ENCODE peak calls at places on chromosomes 12 and 14, in four cellular contexts. Y is GM12878, U is HCT116, I is H1. F is an unnamed sample.

GRCh38 chr12:203462-204260 is 10.3 kb downstream of the SLC6A12 start:
- DNase-seq in I (peak), Y (no peak), U (no peak), F (peak)

GRCh38 chr14:69481815-69482568 is 2.5 kb upstream of the PLEKHD1 start:
- DNase-seq in Y (peak), U (no peak), I (no peak), F (no peak)

GRCh38 chr12:47373554-47374150 is 293.9 kb upstream of the AMIGO2 start:
- DNase-seq in U (no peak), I (no peak), Y (no peak), F (no peak)

GRCh38 chr14:99681832-99682148 is 2.3 kb upstream of the CYP46A1 start:
- DNase-seq in Y (no peak), U (no peak), I (peak), F (no peak)

GRCh38 chr14:103511022-103511693 is 11.5 kb downstream of the CKB start:
- DNase-seq in Y (no peak), I (no peak), U (no peak), F (no peak)

GRCh38 chr12:119964123-119964522 is 24.9 kb upstream of the BICDL1 start:
- DNase-seq in Y (peak), I (no peak), U (no peak), F (no peak)

GRCh38 chr12:105986779-105987686 is 151.7 kb downstream of the NUAK1 start:
- DNase-seq in Y (no peak), I (no peak), U (no peak), F (no peak)

GRCh38 chr12:130868412-130868811 is 3.5 kb upstream of the RAN start:
- DNase-seq in I (no peak), U (no peak), Y (no peak), F (no peak)

GRCh38 chr12:79371226-79371625 is 319.5 kb downstream of the PAWR start:
- DNase-seq in Y (no peak), I (no peak), U (no peak), F (no peak)

DNA sequence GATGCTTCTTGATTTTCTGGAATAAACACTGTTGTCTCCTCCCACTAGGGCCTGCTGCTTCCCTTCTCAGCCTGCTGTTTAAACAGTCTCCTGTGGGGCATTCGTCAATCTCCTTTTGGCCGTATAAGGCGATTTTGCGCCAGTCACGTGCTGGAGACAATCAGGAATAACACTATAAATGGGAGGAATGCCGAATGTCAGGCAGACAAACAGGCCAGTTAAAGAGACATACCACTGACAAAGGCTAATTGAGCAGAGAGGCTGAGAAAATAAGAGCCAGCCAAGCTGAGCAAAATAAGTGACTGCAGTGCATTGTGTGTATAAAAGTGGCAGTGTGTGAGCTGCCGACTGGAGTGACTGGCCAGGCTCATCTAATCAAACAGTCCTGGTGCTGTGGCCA is 23.3 kb downstream of the DMAC2L start:
- DNase-seq in U (no peak), I (no peak), Y (no peak), F (no peak)
- TF ChIP-seq EGR1 in U (no peak), I (no peak), Y (no peak), F (no peak)

DNA sequence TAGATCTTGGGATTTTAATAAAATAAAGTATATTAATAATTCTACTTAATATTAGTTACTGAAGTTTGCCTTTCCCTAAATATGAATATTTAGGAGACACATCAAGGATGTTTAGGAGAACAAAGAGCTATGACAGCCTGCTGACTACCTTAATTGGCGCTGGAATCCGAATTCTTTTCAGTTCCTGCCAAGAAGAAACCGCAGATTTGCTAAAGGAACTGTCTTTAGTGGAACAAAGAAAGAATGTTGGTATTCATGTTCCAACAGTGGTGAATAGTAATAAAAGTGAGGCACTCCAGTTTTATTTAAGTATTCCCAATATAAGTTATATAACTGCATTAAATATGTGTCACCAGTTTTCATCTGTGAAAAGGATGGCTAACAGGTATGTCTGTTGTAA is 54.5 kb downstream of the MIS18BP1 start:
- DNase-seq in U (no peak), I (no peak), Y (no peak), F (no peak)
- H3K9ac ChIP-seq in U (no peak), I (no peak), Y (no peak), F (no peak)

GRCh38 chr12:53251477-53252348 is 16.4 kb upstream of the ESPL1 start:
- DNase-seq in Y (peak), I (peak), U (peak), F (peak)
- TF ChIP-seq EGR1 in Y (peak), I (no peak), U (no peak), F (no peak)

GRCh38 chr14:68182492-68182891 is 362.9 kb downstream of the RAD51B start:
- DNase-seq in U (no peak), I (no peak), Y (peak), F (no peak)
- H3K9ac ChIP-seq in U (no peak), I (no peak), Y (no peak), F (no peak)

DNA sequence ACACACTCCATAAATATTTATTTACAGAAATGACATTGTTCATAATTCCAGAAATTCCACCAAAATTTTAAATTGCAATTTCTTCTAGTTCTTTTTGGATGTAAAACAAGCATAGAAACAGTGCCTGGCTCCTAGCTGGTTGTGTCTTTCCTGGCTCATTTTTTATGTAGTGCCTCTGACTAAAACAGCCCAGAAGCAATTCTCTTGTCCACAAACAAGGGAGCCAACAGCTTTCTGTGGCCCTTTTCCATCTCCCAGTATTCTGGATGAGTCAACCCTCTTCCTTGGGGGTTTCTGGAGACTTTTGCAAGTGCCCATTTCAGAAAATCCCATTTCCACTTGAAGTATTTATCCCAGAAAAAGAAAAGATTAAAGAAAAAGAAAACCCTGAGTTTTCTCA is 141.4 kb downstream of the PHLDA1 start:
- DNase-seq in U (no peak), I (no peak), Y (no peak), F (no peak)
- TF ChIP-seq EGR1 in U (no peak), I (no peak), Y (no peak), F (no peak)

DNA sequence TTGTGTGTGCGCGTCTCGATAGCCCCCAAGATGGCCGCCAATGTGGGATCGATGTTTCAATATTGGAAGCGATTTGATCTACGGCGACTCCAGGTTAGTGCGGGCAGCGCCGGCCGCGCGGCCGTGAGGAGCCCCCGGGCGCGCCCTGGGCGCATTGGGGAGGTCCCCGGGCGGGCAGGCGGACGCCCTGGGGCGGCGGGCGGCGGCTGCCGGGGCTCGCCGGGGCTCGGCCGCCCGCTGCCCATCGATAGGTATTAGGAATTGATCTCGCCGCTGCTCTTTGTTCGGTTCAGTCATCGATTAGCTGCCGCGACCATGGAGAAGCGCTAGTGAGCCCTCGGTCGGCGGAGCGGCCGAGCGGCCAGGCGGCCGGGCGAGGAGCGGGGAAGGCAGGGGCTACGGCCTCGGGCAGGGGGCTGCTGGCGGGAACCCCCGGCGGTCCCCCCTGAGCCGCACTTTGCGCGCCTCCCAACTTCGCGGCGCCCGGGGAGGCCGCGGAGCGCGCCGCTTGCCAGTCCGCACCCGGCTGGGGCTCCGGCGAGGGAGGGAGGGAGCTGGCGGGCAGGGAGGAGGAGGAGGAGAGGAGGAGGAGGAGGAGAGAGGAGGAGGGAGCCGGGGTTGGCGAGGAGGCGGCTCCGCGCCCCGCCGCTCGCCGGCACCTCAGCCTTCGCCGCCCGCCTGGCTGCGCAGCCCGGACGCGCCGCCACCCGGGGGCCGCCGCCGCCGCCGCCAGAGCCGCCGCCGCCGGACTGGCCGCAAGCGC is 114.0 kb upstream of the MYL2 start:
- DNase-seq in I (peak), U (no peak), Y (no peak), F (no peak)
- H3K9ac ChIP-seq in I (peak), U (no peak), Y (no peak), F (no peak)

GRCh38 chr14:31465113-31465512 is 7.8 kb upstream of the DTD2 start:
- DNase-seq in I (no peak), Y (no peak), U (no peak), F (no peak)

GRCh38 chr14:31461545-31461944 is 4.2 kb upstream of the DTD2 start:
- DNase-seq in I (no peak), Y (no peak), U (no peak), F (no peak)

GRCh38 chr14:31466554-31466953 is 9.2 kb upstream of the DTD2 start:
- DNase-seq in I (no peak), Y (no peak), U (no peak), F (no peak)
- TF ChIP-seq EGR1 in I (no peak), Y (no peak), U (no peak), F (no peak)

GRCh38 chr14:79278286-79278797 is 933.0 kb downstream of the DIO2 start:
- DNase-seq in U (no peak), Y (no peak), I (no peak), F (no peak)
- H3K9ac ChIP-seq in U (no peak), Y (no peak), I (no peak), F (no peak)

GRCh38 chr12:100229876-100230275 is 29.3 kb downstream of the ACTR6 start:
- DNase-seq in Y (no peak), I (no peak), U (no peak), F (no peak)

GRCh38 chr12:100239589-100239988 is 27.3 kb downstream of the DEPDC4 start:
- DNase-seq in Y (no peak), U (no peak), I (no peak), F (no peak)

GRCh38 chr12:100234166-100234565 is 32.7 kb downstream of the DEPDC4 start:
- DNase-seq in I (no peak), Y (no peak), U (no peak), F (no peak)

GRCh38 chr12:100238801-100239200 is 28.1 kb downstream of the DEPDC4 start:
- DNase-seq in I (no peak), Y (no peak), U (no peak), F (no peak)

GRCh38 chr12:100234591-100235304 is 32.1 kb downstream of the DEPDC4 start:
- DNase-seq in I (no peak), Y (peak), U (peak), F (peak)
- TF ChIP-seq EGR1 in I (no peak), Y (no peak), U (no peak), F (no peak)

F was measured in K562.